ENCODE peak calls at places on chromosomes 7 and 10, in nine cellular contexts. F is stimulated activated CD4-positive, alpha-beta T cell treated with anti-CD3 and anti-CD28 coated beads, Interleukin-12 subunit alpha, Interleukin-12 subunit beta, amount 100 ng/mL, for 4 hours; V is ureter; Z is upper lobe of left lung; E is activated effector memory CD4-positive, alpha-beta T cell treated with anti-CD3 and anti-CD28 coated beads, Interleukin-2, amount 50 U/mL, for 16 hours; T is prostate gland; H is cardiac fibroblast; R is EL; W is T47D. D is an unnamed sample.

GRCh38 chr10:66591865-66592264 is 334.0 kb upstream of the LRRTM3 start:
- DNase-seq in F (no peak), V (no peak), Z (no peak), E (no peak), T (no peak), H (peak), R (peak), W (no peak), D (no peak)

GRCh38 chr10:30420266-30420665 is 13.7 kb upstream of the MAP3K8 start:
- DNase-seq in F (no peak), V (no peak), Z (no peak), E (no peak), T (no peak), H (no peak), R (no peak), W (no peak), D (no peak)

GRCh38 chr7:33459340-33459751 is 330.0 kb downstream of the BBS9 start:
- DNase-seq in F (no peak), V (no peak), Z (no peak), E (no peak), T (no peak), H (peak), R (peak), W (no peak), D (peak)

GRCh38 chr10:11499425-11500071 is 111.9 kb downstream of the USP6NL start:
- DNase-seq in F (no peak), V (no peak), Z (no peak), E (no peak), T (no peak), H (no peak), R (no peak), W (no peak), D (no peak)

GRCh38 chr10:69696073-69696731 is 66.2 kb downstream of the FAM241B start:
- DNase-seq in F (no peak), V (no peak), Z (peak), E (no peak), T (no peak), H (peak), R (peak), W (peak), D (peak)

GRCh38 chr7:137127058-137127457 is 216.5 kb downstream of the PTN start:
- DNase-seq in F (no peak), V (no peak), Z (no peak), E (no peak), T (no peak), H (no peak), R (no peak), W (no peak), D (no peak)

GRCh38 chr7:157000047-157000726 is 10.3 kb downstream of the MNX1 start:
- DNase-seq in F (no peak), V (no peak), Z (no peak), E (no peak), T (no peak), H (no peak), R (no peak), W (peak), D (no peak)

GRCh38 chr10:117545141-117546019 is 2.8 kb downstream of the EMX2 start:
- DNase-seq in F (no peak), V (no peak), Z (no peak), E (no peak), T (no peak), H (no peak), R (no peak), W (no peak), D (no peak)

GRCh38 chr7:105177026-105177425 is 163.0 kb downstream of the KMT2E start:
- DNase-seq in F (no peak), V (no peak), Z (no peak), E (no peak), T (no peak), H (no peak), R (no peak), W (no peak), D (no peak)

GRCh38 chr7:70856889-70857511 is 274.9 kb upstream of the GALNT17 start:
- DNase-seq in F (peak), V (peak), Z (peak), E (peak), T (peak), H (peak), R (peak), W (peak), D (no peak)

GRCh38 chr10:122852261-122852660 is 6.6 kb upstream of the CUZD1 start:
- DNase-seq in F (no peak), V (no peak), Z (no peak), E (no peak), T (no peak), H (peak), R (peak), W (no peak), D (no peak)

D was measured in BJ.